ENCODE peak calls at places on chromosome 9, in five cellular contexts. One of them, this sample, is unnamed.

GRCh38 chr9:70595211-70595610 is 180.8 kb upstream of the KLF9 start:
- DNase-seq in HepG2: no peak
- DNase-seq in SK-N-SH: no peak
- DNase-seq in IMR-90: no peak
- DNase-seq in K562: no peak
- DNase-seq in this sample: no peak

GRCh38 chr9:20872340-20872977 is 159.0 kb downstream of the HACD4 start:
- DNase-seq in SK-N-SH: no peak
- DNase-seq in K562: no peak
- DNase-seq in IMR-90: peak; percentile 93
- DNase-seq in HepG2: no peak
- DNase-seq in this sample: no peak

GRCh38 chr9:128026255-128027165 is 40.6 kb downstream of the NAIF1 start:
- DNase-seq in HepG2: no peak
- DNase-seq in K562: no peak
- DNase-seq in IMR-90: no peak
- DNase-seq in SK-N-SH: peak; percentile 39
- DNase-seq in this sample: peak; percentile 86

GRCh38 chr9:135091545-135091944 is 4.1 kb downstream of the OLFM1 start:
- DNase-seq in K562: no peak
- DNase-seq in HepG2: no peak
- DNase-seq in SK-N-SH: no peak
- DNase-seq in IMR-90: no peak
- DNase-seq in this sample: no peak

GRCh38 chr9:101486693-101487442 is 46.8 kb upstream of the RNF20 start:
- DNase-seq in HepG2: no peak
- DNase-seq in IMR-90: peak; percentile 54
- DNase-seq in K562: peak; percentile 23
- DNase-seq in SK-N-SH: peak; percentile 86
- DNase-seq in this sample: no peak

GRCh38 chr9:128636024-128636390 is 20.6 kb downstream of the DYNC2I2 start:
- DNase-seq in IMR-90: no peak
- DNase-seq in K562: no peak
- DNase-seq in SK-N-SH: peak; percentile 43
- DNase-seq in HepG2: peak; percentile 81
- DNase-seq in this sample: no peak

GRCh38 chr9:27125030-27125429 is 16.0 kb downstream of the TEK start:
- DNase-seq in HepG2: no peak
- DNase-seq in K562: no peak
- DNase-seq in IMR-90: peak; percentile 99
- DNase-seq in SK-N-SH: no peak
- DNase-seq in this sample: no peak

GRCh38 chr9:123834218-123834906 is 95.6 kb downstream of the DENND1A start:
- DNase-seq in SK-N-SH: no peak
- DNase-seq in IMR-90: peak; percentile 0
- DNase-seq in K562: no peak
- DNase-seq in HepG2: no peak
- DNase-seq in this sample: no peak

GRCh38 chr9:124217839-124218437 is 39.8 kb upstream of the NEK6 start:
- DNase-seq in K562: no peak
- DNase-seq in SK-N-SH: no peak
- DNase-seq in HepG2: no peak
- DNase-seq in IMR-90: no peak
- DNase-seq in this sample: no peak

GRCh38 chr9:86601697-86602096 is 247.5 kb upstream of the TUT7 start:
- DNase-seq in IMR-90: peak; percentile 50
- DNase-seq in SK-N-SH: no peak
- DNase-seq in HepG2: no peak
- DNase-seq in K562: no peak
- DNase-seq in this sample: no peak

GRCh38 chr9:21919377-21920362 is 74.5 kb downstream of the CDKN2A start:
- DNase-seq in SK-N-SH: peak; percentile 4
- DNase-seq in K562: no peak
- DNase-seq in HepG2: peak; percentile 1
- DNase-seq in IMR-90: peak; percentile 88
- DNase-seq in this sample: peak; percentile 13

GRCh38 chr9:130220351-130220750 is 45.2 kb upstream of the HMCN2 start:
- DNase-seq in HepG2: no peak
- DNase-seq in K562: no peak
- DNase-seq in IMR-90: peak; percentile 72
- DNase-seq in SK-N-SH: peak; percentile 89
- DNase-seq in this sample: no peak

GRCh38 chr9:117963493-117963892 is 259.3 kb downstream of the TLR4 start:
- DNase-seq in SK-N-SH: no peak
- DNase-seq in HepG2: no peak
- DNase-seq in IMR-90: no peak
- DNase-seq in K562: no peak
- DNase-seq in this sample: no peak

GRCh38 chr9:124869466-124869985 is 7.6 kb downstream of the ARPC5L start:
- DNase-seq in SK-N-SH: peak; percentile 68
- DNase-seq in HepG2: no peak
- DNase-seq in IMR-90: no peak
- DNase-seq in K562: peak; percentile 67
- DNase-seq in this sample: no peak

GRCh38 chr9:88425538-88425950 is 37.3 kb downstream of the SPIN1 start:
- DNase-seq in SK-N-SH: no peak
- DNase-seq in IMR-90: peak; percentile 34
- DNase-seq in K562: no peak
- DNase-seq in HepG2: no peak
- DNase-seq in this sample: no peak

GRCh38 chr9:86573886-86574285 is 219.7 kb upstream of the TUT7 start:
- DNase-seq in HepG2: no peak
- DNase-seq in IMR-90: peak; percentile 53
- DNase-seq in SK-N-SH: no peak
- DNase-seq in K562: no peak
- DNase-seq in this sample: no peak

GRCh38 chr9:128607642-128608350 is 48.9 kb downstream of the DYNC2I2 start:
- DNase-seq in IMR-90: peak; percentile 7
- DNase-seq in SK-N-SH: no peak
- DNase-seq in HepG2: no peak
- DNase-seq in K562: no peak
- DNase-seq in this sample: no peak

GRCh38 chr9:126155756-126156664 is 170.6 kb upstream of the MVB12B start:
- DNase-seq in K562: no peak
- DNase-seq in SK-N-SH: no peak
- DNase-seq in IMR-90: no peak
- DNase-seq in HepG2: no peak
- DNase-seq in this sample: no peak

GRCh38 chr9:96158909-96159575 is 142.9 kb downstream of the HSD17B3 start:
- DNase-seq in HepG2: no peak
- DNase-seq in SK-N-SH: no peak
- DNase-seq in K562: no peak
- DNase-seq in IMR-90: no peak
- DNase-seq in this sample: no peak

GRCh38 chr9:36642817-36643216 is 70.1 kb downstream of the MELK start:
- DNase-seq in SK-N-SH: no peak
- DNase-seq in HepG2: no peak
- DNase-seq in IMR-90: no peak
- DNase-seq in K562: no peak
- DNase-seq in this sample: no peak

GRCh38 chr9:24708808-24709207 is 163.1 kb upstream of the IZUMO3 start:
- DNase-seq in HepG2: no peak
- DNase-seq in SK-N-SH: no peak
- DNase-seq in K562: no peak
- DNase-seq in IMR-90: no peak
- DNase-seq in this sample: no peak

DNA sequence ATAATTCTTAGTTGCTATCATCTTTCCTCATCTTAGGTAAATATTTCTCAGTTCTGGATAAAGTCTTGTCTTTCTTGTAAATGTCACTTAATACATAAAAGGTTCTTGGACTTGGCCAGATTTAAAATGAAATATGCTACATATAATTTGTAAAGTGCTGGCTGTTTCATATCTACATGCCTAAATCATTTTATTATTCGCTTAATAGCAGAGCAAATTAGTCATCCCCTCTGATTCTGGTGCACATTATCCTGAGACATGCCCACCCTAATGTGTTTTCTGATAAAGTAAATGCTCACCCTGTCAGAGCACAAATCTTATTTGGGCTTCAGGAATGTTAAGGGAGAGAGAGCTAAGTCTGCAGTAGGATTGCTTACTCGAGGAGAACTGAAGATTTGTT is 166.5 kb upstream of the IZUMO3 start:
- DNase-seq in IMR-90: no peak
- DNase-seq in K562: no peak
- DNase-seq in SK-N-SH: no peak
- DNase-seq in HepG2: no peak
- DNase-seq in this sample: no peak
- TF ChIP-seq MXI1 in IMR-90: no peak
- TF ChIP-seq MXI1 in K562: no peak
- TF ChIP-seq MXI1 in SK-N-SH: no peak
- TF ChIP-seq MXI1 in HepG2: no peak
- TF ChIP-seq MXI1 in this sample: no peak

GRCh38 chr9:38016375-38017120 is 52.5 kb downstream of the SHB start:
- DNase-seq in SK-N-SH: no peak
- DNase-seq in K562: no peak
- DNase-seq in HepG2: no peak
- DNase-seq in IMR-90: peak; percentile 63
- DNase-seq in this sample: no peak
- TF ChIP-seq MXI1 in SK-N-SH: no peak
- TF ChIP-seq MXI1 in K562: no peak
- TF ChIP-seq MXI1 in HepG2: no peak
- TF ChIP-seq MXI1 in IMR-90: no peak
- TF ChIP-seq MXI1 in this sample: no peak

GRCh38 chr9:3879731-3880493 is 354.1 kb upstream of the RFX3 start:
- DNase-seq in SK-N-SH: peak; percentile 33
- DNase-seq in IMR-90: no peak
- DNase-seq in K562: no peak
- DNase-seq in HepG2: no peak
- DNase-seq in this sample: no peak
- TF ChIP-seq MXI1 in SK-N-SH: no peak
- TF ChIP-seq MXI1 in IMR-90: no peak
- TF ChIP-seq MXI1 in K562: no peak
- TF ChIP-seq MXI1 in HepG2: no peak
- TF ChIP-seq MXI1 in this sample: no peak

GRCh38 chr9:90861380-90861779 is 59.8 kb downstream of the SYK start:
- DNase-seq in IMR-90: no peak
- DNase-seq in K562: no peak
- DNase-seq in HepG2: no peak
- DNase-seq in SK-N-SH: no peak
- DNase-seq in this sample: no peak

GRCh38 chr9:90860826-90861225 is 59.2 kb downstream of the SYK start:
- DNase-seq in K562: no peak
- DNase-seq in SK-N-SH: no peak
- DNase-seq in HepG2: no peak
- DNase-seq in IMR-90: no peak
- DNase-seq in this sample: no peak

GRCh38 chr9:90858505-90858904 is 56.9 kb downstream of the SYK start:
- DNase-seq in IMR-90: no peak
- DNase-seq in HepG2: no peak
- DNase-seq in SK-N-SH: no peak
- DNase-seq in K562: no peak
- DNase-seq in this sample: no peak

GRCh38 chr9:90861826-90862740 is 60.5 kb downstream of the SYK start:
- DNase-seq in HepG2: no peak
- DNase-seq in K562: no peak
- DNase-seq in IMR-90: no peak
- DNase-seq in SK-N-SH: no peak
- DNase-seq in this sample: no peak

DNA sequence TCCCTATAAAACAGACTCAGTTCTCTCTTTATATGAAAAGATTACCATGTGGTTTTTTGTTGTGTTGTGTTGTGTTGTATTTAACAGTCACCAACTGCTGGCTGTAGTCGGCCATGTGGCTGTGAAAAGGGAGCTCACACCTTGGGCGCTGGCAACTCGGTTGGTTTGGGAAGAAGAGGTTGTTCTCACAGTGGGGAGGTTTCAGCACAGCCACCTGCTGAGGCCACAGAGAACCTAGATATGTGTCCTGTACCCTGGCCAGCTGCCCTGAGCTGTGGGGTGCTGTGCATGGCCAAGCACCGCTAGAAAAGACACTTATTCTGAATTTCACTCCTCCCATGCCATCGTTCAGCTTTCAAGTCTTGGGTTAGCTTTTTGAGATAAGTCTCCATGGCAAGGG is 58.8 kb downstream of the SYK start:
- DNase-seq in SK-N-SH: no peak
- DNase-seq in K562: no peak
- DNase-seq in HepG2: no peak
- DNase-seq in IMR-90: no peak
- DNase-seq in this sample: no peak
- TF ChIP-seq MXI1 in SK-N-SH: no peak
- TF ChIP-seq MXI1 in K562: no peak
- TF ChIP-seq MXI1 in HepG2: no peak
- TF ChIP-seq MXI1 in IMR-90: no peak
- TF ChIP-seq MXI1 in this sample: no peak

This sample was measured in GM12878.